ENCODE peak calls at places on chromosome 7, in five cellular contexts. One of them, this sample, is unnamed.
A peak's percentile ranks its signal among the peaks of the same experiment; 100 is the strongest.

GRCh38 chr7:122383934-122384333 is 79.4 kb upstream of the FEZF1 start:
- DNase-seq in anterior cingulate cortex: no peak
- DNase-seq in T47D: no peak
- DNase-seq in T-helper 2 cell: no peak
- DNase-seq in GM18507: no peak
- DNase-seq in this sample: no peak

GRCh38 chr7:3332308-3332707 is 31.3 kb downstream of the SDK1 start:
- DNase-seq in T47D: no peak
- DNase-seq in T-helper 2 cell: no peak
- DNase-seq in GM18507: no peak
- DNase-seq in anterior cingulate cortex: no peak
- DNase-seq in this sample: no peak

GRCh38 chr7:140294454-140294853 is 103.9 kb downstream of the SLC37A3 start:
- DNase-seq in T47D: no peak
- DNase-seq in anterior cingulate cortex: no peak
- DNase-seq in GM18507: no peak
- DNase-seq in T-helper 2 cell: no peak
- DNase-seq in this sample: no peak

GRCh38 chr7:102836206-102836938 is 76.4 kb upstream of the LRRC17 start:
- DNase-seq in T-helper 2 cell: no peak
- DNase-seq in T47D: no peak
- DNase-seq in GM18507: no peak
- DNase-seq in anterior cingulate cortex: no peak
- DNase-seq in this sample: no peak

GRCh38 chr7:112086496-112087254 is 119.5 kb downstream of the DOCK4 start:
- DNase-seq in T47D: no peak
- DNase-seq in GM18507: no peak
- DNase-seq in T-helper 2 cell: no peak
- DNase-seq in anterior cingulate cortex: no peak
- DNase-seq in this sample: no peak

GRCh38 chr7:151025924-151026671 is 1.8 kb upstream of the ATG9B start:
- DNase-seq in T-helper 2 cell: no peak
- DNase-seq in anterior cingulate cortex: no peak
- DNase-seq in GM18507: no peak
- DNase-seq in T47D: no peak
- DNase-seq in this sample: no peak

GRCh38 chr7:119562839-119563238 is 710.1 kb upstream of the KCND2 start:
- DNase-seq in T-helper 2 cell: no peak
- DNase-seq in GM18507: no peak
- DNase-seq in T47D: no peak
- DNase-seq in anterior cingulate cortex: no peak
- DNase-seq in this sample: no peak

GRCh38 chr7:157616426-157616825 is 279.6 kb downstream of the DNAJB6 start:
- DNase-seq in GM18507: no peak
- DNase-seq in T47D: no peak
- DNase-seq in T-helper 2 cell: no peak
- DNase-seq in anterior cingulate cortex: no peak
- DNase-seq in this sample: no peak

GRCh38 chr7:74372060-74372408 is 81.7 kb upstream of the GTF2IRD1 start:
- DNase-seq in T-helper 2 cell: no peak
- DNase-seq in anterior cingulate cortex: no peak
- DNase-seq in GM18507: no peak
- DNase-seq in T47D: no peak
- DNase-seq in this sample: no peak

GRCh38 chr7:130961128-130961601 is 227.2 kb upstream of the KLF14 start:
- DNase-seq in anterior cingulate cortex: no peak
- DNase-seq in GM18507: peak; percentile 52
- DNase-seq in T-helper 2 cell: peak; percentile 72
- DNase-seq in T47D: no peak
- DNase-seq in this sample: no peak

GRCh38 chr7:26639695-26640094 is 224.7 kb downstream of the SKAP2 start:
- DNase-seq in T-helper 2 cell: no peak
- DNase-seq in T47D: no peak
- DNase-seq in GM18507: no peak
- DNase-seq in anterior cingulate cortex: no peak
- DNase-seq in this sample: no peak

GRCh38 chr7:28356619-28357018 is 55.7 kb upstream of the CREB5 start:
- DNase-seq in anterior cingulate cortex: no peak
- DNase-seq in T47D: no peak
- DNase-seq in T-helper 2 cell: no peak
- DNase-seq in GM18507: no peak
- DNase-seq in this sample: no peak

GRCh38 chr7:68699090-68699711 is 899.1 kb upstream of the AUTS2 start:
- DNase-seq in T47D: no peak
- DNase-seq in anterior cingulate cortex: no peak
- DNase-seq in T-helper 2 cell: no peak
- DNase-seq in GM18507: no peak
- DNase-seq in this sample: no peak

GRCh38 chr7:139091677-139091996 is 17.9 kb downstream of the ZC3HAV1 start:
- DNase-seq in GM18507: no peak
- DNase-seq in T-helper 2 cell: no peak
- DNase-seq in T47D: no peak
- DNase-seq in anterior cingulate cortex: no peak
- DNase-seq in this sample: no peak

GRCh38 chr7:142866361-142867096 is 11.7 kb downstream of the EPHB6 start:
- DNase-seq in anterior cingulate cortex: no peak
- DNase-seq in T-helper 2 cell: no peak
- DNase-seq in GM18507: no peak
- DNase-seq in T47D: peak; percentile 66
- DNase-seq in this sample: no peak

This sample was measured in LNCaP clone FGC.